ENCODE peak calls at places on chromosomes 2 and 18, in five cellular contexts. E is endothelial cell, B is AG04449, P is AG10803, T is HepG2. I is an unnamed sample.

GRCh38 chr2:217270089-217270800 is 410.4 kb upstream of the TNP1 start:
- DNase-seq in T (no peak), P (no peak), E (no peak), B (no peak), I (no peak)

GRCh38 chr2:54411801-54412354 is 44.2 kb upstream of the SPTBN1 start:
- DNase-seq in P (no peak), B (no peak), T (no peak), E (no peak), I (no peak)

GRCh38 chr18:45639424-45639823 is 24.1 kb downstream of the SLC14A2 start:
- DNase-seq in B (no peak), E (no peak), P (no peak), T (no peak), I (no peak)

GRCh38 chr18:67217551-67218166 is 298.9 kb downstream of the DSEL start:
- DNase-seq in E (peak; percentile 59), B (peak; percentile 40), T (peak; percentile 39), P (peak; percentile 75), I (peak; percentile 65)

GRCh38 chr2:120470041-120470716 is 124.2 kb downstream of the INHBB start:
- DNase-seq in B (peak; percentile 83), T (peak; percentile 95), E (peak; percentile 44), P (peak; percentile 99), I (no peak)

GRCh38 chr2:174602741-174603140 is 5.1 kb upstream of the WIPF1 start:
- DNase-seq in E (no peak), B (no peak), P (peak; percentile 40), T (no peak), I (no peak)

GRCh38 chr2:213834331-213834730 is 550.1 kb downstream of the SPAG16 start:
- DNase-seq in P (peak; percentile 93), B (peak; percentile 28), T (no peak), E (no peak), I (no peak)

GRCh38 chr18:8116346-8117007 is 492.8 kb upstream of the RAB12 start:
- DNase-seq in T (peak; percentile 25), B (no peak), E (no peak), P (peak; percentile 58), I (no peak)

GRCh38 chr2:121736140-121736461 is 574 bp downstream of the NIFK start:
- DNase-seq in T (no peak), B (no peak), E (no peak), P (no peak), I (no peak)

GRCh38 chr2:12719400-12720104 is 2.8 kb downstream of the TRIB2 start:
- DNase-seq in P (peak; percentile 93), T (no peak), B (no peak), E (no peak), I (no peak)

GRCh38 chr18:27604583-27604982 is 419.5 kb upstream of the CHST9 start:
- DNase-seq in E (no peak), T (no peak), B (no peak), P (no peak), I (no peak)

GRCh38 chr18:43129946-43130523 is 14.6 kb upstream of the RIT2 start:
- DNase-seq in B (no peak), T (no peak), E (no peak), P (peak; percentile 11), I (no peak)

GRCh38 chr2:62349788-62350187 is 153.9 kb downstream of the B3GNT2 start:
- DNase-seq in B (no peak), E (no peak), T (no peak), P (no peak), I (no peak)

GRCh38 chr2:7430869-7431641 is 513.8 kb downstream of the RNF144A start:
- DNase-seq in P (no peak), T (no peak), E (peak; percentile 46), B (no peak), I (peak; percentile 75)

GRCh38 chr2:113324684-113325160 is 46.0 kb upstream of the PAX8 start:
- DNase-seq in P (peak; percentile 49), B (no peak), T (no peak), E (peak; percentile 68), I (peak; percentile 64)

GRCh38 chr2:8003462-8004075 is 678.3 kb upstream of the ID2 start:
- DNase-seq in T (no peak), P (peak; percentile 90), B (peak; percentile 31), E (no peak), I (no peak)

GRCh38 chr18:32243358-32243757 is 53.5 kb downstream of the MEP1B start:
- DNase-seq in E (no peak), T (no peak), B (no peak), P (no peak), I (no peak)

GRCh38 chr18:44922968-44923367 is 242.3 kb downstream of the SETBP1 start:
- DNase-seq in P (no peak), T (no peak), E (no peak), B (no peak), I (no peak)

GRCh38 chr2:120793682-120794403 is 58.2 kb downstream of the GLI2 start:
- DNase-seq in E (no peak), T (no peak), B (no peak), P (peak; percentile 34), I (no peak)

DNA sequence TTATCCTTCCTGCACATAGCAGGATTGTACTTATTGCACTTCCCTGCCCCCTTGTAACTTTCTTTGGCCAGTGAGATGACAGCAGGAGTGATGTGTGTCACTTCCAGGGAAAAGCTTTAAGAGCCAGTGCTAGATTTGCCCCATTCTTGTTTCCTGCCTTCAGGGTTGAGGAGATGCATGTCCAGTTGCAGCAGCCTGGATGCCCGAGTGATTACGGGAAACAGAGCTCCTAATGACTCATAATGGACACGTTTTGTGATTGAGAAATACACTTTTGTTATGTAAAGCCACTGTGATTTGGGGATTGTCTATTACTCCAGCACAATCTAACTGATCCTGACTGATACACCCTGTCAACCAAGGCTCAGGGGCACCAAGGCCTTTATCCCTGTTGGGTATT is 5.0 kb upstream of the TET3 start:
- DNase-seq in B (peak; percentile 40), P (peak; percentile 88), T (peak; percentile 35), E (no peak), I (no peak)
- TF ChIP-seq CTCF in B (no peak), P (no peak), T (no peak), E (no peak), I (no peak)

GRCh38 chr2:206462240-206462854 is 19.0 kb downstream of the ADAM23 start:
- DNase-seq in T (no peak), E (no peak), P (no peak), B (no peak), I (no peak)
- TF ChIP-seq CTCF in T (no peak), E (no peak), P (no peak), B (no peak), I (no peak)

GRCh38 chr18:61731169-61731568 is 161.6 kb downstream of the RNF152 start:
- DNase-seq in T (no peak), E (no peak), P (peak; percentile 89), B (no peak), I (no peak)
- TF ChIP-seq CTCF in T (no peak), E (no peak), P (no peak), B (no peak), I (no peak)

DNA sequence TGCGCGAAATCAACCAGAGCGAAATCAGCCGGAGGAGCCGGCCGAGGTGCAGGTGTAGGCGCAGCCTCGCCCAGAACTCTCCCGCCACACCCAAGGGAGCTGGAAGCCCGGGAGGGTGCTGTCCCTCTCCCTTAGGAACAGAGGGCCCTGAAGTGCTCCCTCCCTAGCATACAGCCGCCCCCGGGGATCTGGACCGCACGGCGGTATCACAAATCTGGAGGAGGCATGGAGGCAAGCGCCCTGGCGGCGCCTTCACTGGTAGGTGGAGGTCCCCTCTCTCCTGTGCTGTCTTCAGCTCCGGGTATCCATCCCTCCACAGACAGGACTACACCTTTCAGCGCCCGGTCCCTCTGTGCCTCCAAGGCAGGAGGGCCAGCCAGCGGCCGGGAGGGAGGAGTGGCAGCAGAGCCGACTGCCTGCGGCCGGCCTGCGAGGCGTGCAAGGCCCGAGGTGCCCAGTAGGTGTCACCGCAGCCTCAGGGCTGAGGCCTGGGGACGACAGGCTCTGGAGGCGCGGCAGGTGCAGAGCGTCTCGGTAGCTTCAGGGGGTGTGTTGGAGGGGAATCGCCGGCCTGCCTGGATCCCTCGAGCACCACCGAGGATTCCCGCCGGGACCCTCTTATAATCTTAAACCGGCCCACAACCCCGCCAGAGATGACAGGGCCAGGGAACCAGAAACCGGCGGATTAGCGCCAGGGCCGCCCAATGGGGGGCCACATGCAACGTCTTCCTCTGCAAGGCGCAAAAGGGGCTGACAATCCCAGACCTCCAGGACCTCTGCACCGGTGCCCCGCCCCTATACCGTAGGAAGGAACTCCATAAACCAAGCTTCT is 2.8 kb downstream of the IHH start:
- DNase-seq in E (peak; percentile 85), T (peak; percentile 62), B (no peak), P (peak; percentile 53), I (peak; percentile 62)
- TF ChIP-seq CTCF in E (peak; percentile 75), T (peak; percentile 100), B (peak; percentile 96), P (peak; percentile 72), I (peak; percentile 81)

GRCh38 chr2:110813896-110814295 is 81.5 kb downstream of the ACOXL start:
- DNase-seq in E (no peak), B (no peak), P (peak; percentile 24), T (no peak), I (no peak)

GRCh38 chr2:110806053-110806452 is 73.7 kb downstream of the ACOXL start:
- DNase-seq in E (no peak), T (no peak), B (no peak), P (no peak), I (no peak)

GRCh38 chr2:110807520-110807919 is 75.1 kb downstream of the ACOXL start:
- DNase-seq in T (no peak), E (no peak), B (no peak), P (peak; percentile 36), I (no peak)

GRCh38 chr2:110812726-110813645 is 80.6 kb downstream of the ACOXL start:
- DNase-seq in E (no peak), T (no peak), B (no peak), P (no peak), I (no peak)

DNA sequence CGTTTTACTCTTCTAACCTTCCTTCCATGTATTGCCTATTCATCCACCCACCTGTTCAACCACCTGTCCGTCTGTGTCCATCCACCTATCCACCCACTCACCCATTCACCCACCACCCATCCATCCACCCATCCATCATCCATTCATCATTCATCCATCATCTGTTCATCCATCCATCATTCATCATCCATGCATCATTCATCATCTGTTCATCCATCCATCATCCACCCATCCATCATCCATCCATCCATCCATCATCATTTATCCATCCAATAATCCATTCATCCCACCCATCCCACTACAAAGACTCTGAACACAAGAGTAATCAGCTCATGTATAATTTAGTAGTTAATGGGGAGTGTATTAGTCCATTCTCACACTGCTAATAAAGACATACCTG is 78.0 kb downstream of the ACOXL start:
- DNase-seq in T (no peak), B (no peak), E (no peak), P (no peak), I (no peak)
- TF ChIP-seq CTCF in T (no peak), B (no peak), E (no peak), P (no peak), I (no peak)